ENCODE peak calls at places on chromosomes 6 and 20, in five cellular contexts. One of them, this sample, is unnamed.

GRCh38 chr20:24166127-24166389 is 177.5 kb upstream of the GGTLC1 start:
- DNase-seq in K562: no peak
- DNase-seq in stomach: no peak
- DNase-seq in ovary: no peak
- DNase-seq in A549: no peak
- DNase-seq in this sample: no peak

GRCh38 chr6:163310096-163310972 is 104.2 kb upstream of the QKI start:
- DNase-seq in A549: no peak
- DNase-seq in stomach: no peak
- DNase-seq in K562: no peak
- DNase-seq in ovary: no peak
- DNase-seq in this sample: no peak

GRCh38 chr6:41315943-41316342 is 19.5 kb upstream of the NCR2 start:
- DNase-seq in ovary: no peak
- DNase-seq in A549: no peak
- DNase-seq in stomach: no peak
- DNase-seq in K562: no peak
- DNase-seq in this sample: no peak

GRCh38 chr6:26604797-26605196 is 8.0 kb downstream of the ABT1 start:
- DNase-seq in stomach: no peak
- DNase-seq in K562: no peak
- DNase-seq in A549: no peak
- DNase-seq in ovary: no peak
- DNase-seq in this sample: no peak

GRCh38 chr6:44657201-44657824 is 269.8 kb downstream of the CDC5L start:
- DNase-seq in ovary: no peak
- DNase-seq in K562: no peak
- DNase-seq in A549: no peak
- DNase-seq in stomach: no peak
- DNase-seq in this sample: no peak

GRCh38 chr6:105326838-105327745 is 75.8 kb downstream of the PREP start:
- DNase-seq in K562: no peak
- DNase-seq in ovary: no peak
- DNase-seq in stomach: no peak
- DNase-seq in A549: peak
- DNase-seq in this sample: no peak

GRCh38 chr6:56399250-56399671 is 151.9 kb upstream of the COL21A1 start:
- DNase-seq in stomach: no peak
- DNase-seq in K562: no peak
- DNase-seq in A549: peak
- DNase-seq in ovary: no peak
- DNase-seq in this sample: no peak

GRCh38 chr20:31894980-31895675 is 24.7 kb downstream of the TTLL9 start:
- DNase-seq in A549: peak
- DNase-seq in K562: no peak
- DNase-seq in stomach: peak
- DNase-seq in ovary: peak
- DNase-seq in this sample: peak

GRCh38 chr6:121886223-121886830 is 450.9 kb downstream of the GJA1 start:
- DNase-seq in A549: no peak
- DNase-seq in K562: no peak
- DNase-seq in ovary: no peak
- DNase-seq in stomach: no peak
- DNase-seq in this sample: no peak

GRCh38 chr6:122766256-122766655 is 13.3 kb upstream of the FABP7 start:
- DNase-seq in stomach: no peak
- DNase-seq in A549: no peak
- DNase-seq in ovary: no peak
- DNase-seq in K562: no peak
- DNase-seq in this sample: no peak

GRCh38 chr20:35968930-35969329 is 540 bp downstream of the CNBD2 start:
- DNase-seq in K562: no peak
- DNase-seq in A549: no peak
- DNase-seq in stomach: no peak
- DNase-seq in ovary: no peak
- DNase-seq in this sample: no peak

GRCh38 chr6:39430968-39431523 is 108.5 kb upstream of the KCNK16 start:
- DNase-seq in K562: no peak
- DNase-seq in stomach: peak
- DNase-seq in ovary: peak
- DNase-seq in A549: no peak
- DNase-seq in this sample: peak

GRCh38 chr6:136719280-136720044 is 72.8 kb downstream of the MAP3K5 start:
- DNase-seq in K562: no peak
- DNase-seq in stomach: no peak
- DNase-seq in ovary: no peak
- DNase-seq in A549: no peak
- DNase-seq in this sample: no peak

GRCh38 chr6:163643866-163644265 is 229.3 kb downstream of the QKI start:
- DNase-seq in K562: no peak
- DNase-seq in stomach: no peak
- DNase-seq in ovary: no peak
- DNase-seq in A549: no peak
- DNase-seq in this sample: no peak

GRCh38 chr6:151822252-151823111 is 15.0 kb downstream of the ESR1 start:
- DNase-seq in K562: no peak
- DNase-seq in stomach: no peak
- DNase-seq in ovary: no peak
- DNase-seq in A549: no peak
- DNase-seq in this sample: no peak

GRCh38 chr6:108946695-108947094 is 98.5 kb downstream of the ARMC2 start:
- DNase-seq in stomach: no peak
- DNase-seq in K562: no peak
- DNase-seq in ovary: no peak
- DNase-seq in A549: no peak
- DNase-seq in this sample: no peak

GRCh38 chr20:49909499-49910339 is 5.6 kb downstream of the SPATA2 start:
- DNase-seq in K562: no peak
- DNase-seq in A549: no peak
- DNase-seq in stomach: no peak
- DNase-seq in ovary: no peak
- DNase-seq in this sample: no peak

GRCh38 chr6:129695373-129696027 is 14.5 kb downstream of the ARHGAP18 start:
- DNase-seq in K562: peak
- DNase-seq in A549: no peak
- DNase-seq in ovary: no peak
- DNase-seq in stomach: no peak
- DNase-seq in this sample: no peak

GRCh38 chr6:37809144-37809543 is 10.4 kb upstream of the ZFAND3 start:
- DNase-seq in K562: no peak
- DNase-seq in ovary: peak
- DNase-seq in A549: no peak
- DNase-seq in stomach: no peak
- DNase-seq in this sample: peak

GRCh38 chr6:39370021-39370420 is 47.5 kb upstream of the KCNK16 start:
- DNase-seq in A549: no peak
- DNase-seq in stomach: no peak
- DNase-seq in K562: no peak
- DNase-seq in ovary: no peak
- DNase-seq in this sample: no peak

GRCh38 chr6:44049163-44049988 is 77.9 kb downstream of the MRPL14 start:
- DNase-seq in K562: no peak
- DNase-seq in ovary: no peak
- DNase-seq in A549: no peak
- DNase-seq in stomach: peak
- DNase-seq in this sample: no peak

GRCh38 chr6:169252805-169253189 is 849 bp downstream of the THBS2 start:
- DNase-seq in ovary: no peak
- DNase-seq in A549: no peak
- DNase-seq in K562: no peak
- DNase-seq in stomach: no peak
- DNase-seq in this sample: no peak

GRCh38 chr6:88722691-88723090 is 240.7 kb downstream of the RNGTT start:
- DNase-seq in stomach: no peak
- DNase-seq in A549: no peak
- DNase-seq in ovary: no peak
- DNase-seq in K562: no peak
- DNase-seq in this sample: no peak

GRCh38 chr20:822651-823325 is 10.7 kb upstream of the FAM110A start:
- DNase-seq in ovary: no peak
- DNase-seq in stomach: no peak
- DNase-seq in A549: no peak
- DNase-seq in K562: no peak
- DNase-seq in this sample: no peak
- TF ChIP-seq POLR2A in ovary: no peak
- TF ChIP-seq POLR2A in stomach: no peak
- TF ChIP-seq POLR2A in A549: no peak
- TF ChIP-seq POLR2A in K562: no peak
- TF ChIP-seq POLR2A in this sample: no peak

GRCh38 chr6:34236423-34237315 is at the start of gene HMGA1:
- DNase-seq in ovary: peak
- DNase-seq in A549: peak
- DNase-seq in K562: peak
- DNase-seq in stomach: peak
- DNase-seq in this sample: peak

GRCh38 chr6:34237316-34237721 is 646 bp downstream of the HMGA1 start:
- DNase-seq in K562: peak
- DNase-seq in A549: no peak
- DNase-seq in stomach: no peak
- DNase-seq in ovary: no peak
- DNase-seq in this sample: no peak

GRCh38 chr6:34238507-34239239 is 2.0 kb downstream of the HMGA1 start:
- DNase-seq in A549: no peak
- DNase-seq in stomach: no peak
- DNase-seq in K562: peak
- DNase-seq in ovary: peak
- DNase-seq in this sample: no peak

GRCh38 chr6:34239240-34239825 is 2.7 kb downstream of the HMGA1 start:
- DNase-seq in stomach: no peak
- DNase-seq in A549: no peak
- DNase-seq in ovary: peak
- DNase-seq in K562: peak
- DNase-seq in this sample: no peak

DNA sequence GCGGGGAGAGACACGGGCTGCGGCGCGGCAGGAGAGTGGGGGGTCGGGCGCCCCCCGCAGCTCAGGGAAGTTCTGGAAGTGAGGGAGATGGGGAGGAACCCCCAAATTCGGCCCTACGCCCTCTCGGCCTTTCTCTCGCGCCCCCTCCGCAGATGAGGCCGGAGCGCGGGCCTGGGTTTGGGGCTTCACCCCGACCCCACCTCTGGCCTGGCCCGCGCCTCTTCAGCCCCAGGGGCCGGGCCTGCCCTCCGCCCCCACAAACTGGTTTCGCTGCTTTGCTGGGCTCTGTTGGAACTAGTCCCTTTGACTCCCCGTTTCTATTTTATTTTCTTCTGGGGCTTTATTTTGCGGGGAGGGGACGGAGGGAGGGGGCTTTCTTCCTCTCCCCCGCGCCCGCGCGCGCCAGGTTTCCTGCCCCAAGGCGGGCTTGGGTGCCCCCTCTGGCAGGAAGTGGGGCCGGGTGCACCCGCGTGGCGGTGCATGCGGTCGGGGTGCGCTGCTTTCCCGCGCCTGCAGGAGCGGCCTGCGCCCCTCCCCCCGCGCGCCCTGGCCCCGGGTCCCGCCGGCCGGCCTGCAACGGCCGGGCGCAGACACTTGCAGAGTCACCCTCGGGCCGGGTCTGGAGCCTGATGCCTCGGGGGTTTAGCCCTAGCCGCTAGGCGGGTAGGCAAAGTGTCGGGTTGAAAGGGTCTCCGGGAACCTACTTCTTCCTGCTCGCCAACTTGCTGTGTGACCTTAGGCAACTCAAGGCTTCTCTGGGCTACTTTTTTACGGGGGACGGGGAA is 1.2 kb downstream of the HMGA1 start:
- DNase-seq in A549: peak
- DNase-seq in stomach: no peak
- DNase-seq in ovary: peak
- DNase-seq in K562: peak
- DNase-seq in this sample: no peak
- TF ChIP-seq CTCF in A549: no peak
- TF ChIP-seq CTCF in stomach: peak
- TF ChIP-seq CTCF in ovary: no peak
- TF ChIP-seq CTCF in K562: peak
- TF ChIP-seq CTCF in this sample: peak

DNA sequence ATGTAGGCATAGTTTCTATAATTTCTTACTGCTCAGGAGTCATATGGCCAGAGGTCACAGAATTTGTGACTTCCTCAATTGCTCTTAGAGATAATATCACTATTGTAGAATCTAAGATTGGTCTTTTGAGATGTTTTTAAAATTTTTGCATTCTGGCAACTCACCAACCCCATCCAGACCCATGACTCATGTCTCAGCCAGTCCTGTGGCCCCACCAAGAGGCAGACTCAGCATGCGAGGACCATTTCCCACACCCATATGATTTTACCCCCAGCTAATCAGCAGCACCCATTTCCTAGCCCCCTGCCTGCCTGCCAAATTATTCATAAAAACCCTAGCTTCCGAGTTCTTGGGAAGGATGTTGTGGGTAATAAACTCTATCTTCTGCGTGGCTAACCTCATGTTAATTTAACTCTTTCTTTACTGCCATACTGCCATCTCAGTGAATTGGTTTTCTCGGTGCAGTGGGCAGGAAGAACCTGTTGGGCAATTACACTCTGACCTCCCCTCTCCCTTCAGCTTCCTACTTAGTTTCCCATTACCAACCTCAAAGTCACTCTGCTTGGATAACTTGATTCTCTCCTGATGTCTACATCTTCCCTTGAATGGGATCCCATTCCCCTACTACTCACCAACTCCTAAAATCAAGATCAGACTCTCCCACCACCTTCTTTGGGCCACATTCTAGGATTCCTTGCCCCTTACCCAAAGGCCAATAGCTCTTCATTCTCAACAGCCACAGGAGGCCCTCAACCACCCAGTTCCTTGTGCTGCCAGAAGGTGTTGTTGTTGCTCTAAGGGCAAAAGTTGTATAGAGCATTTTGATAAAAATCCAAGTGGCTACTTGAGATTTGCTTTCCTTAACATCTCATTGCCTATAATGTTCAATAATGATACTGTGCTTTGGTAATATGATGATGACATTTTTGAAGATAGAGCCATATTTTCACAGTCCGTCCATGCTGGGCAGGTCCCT is 16.2 kb upstream of the IYD start:
- DNase-seq in ovary: no peak
- DNase-seq in A549: peak
- DNase-seq in K562: no peak
- DNase-seq in stomach: no peak
- DNase-seq in this sample: no peak
- TF ChIP-seq EP300 in ovary: no peak
- TF ChIP-seq EP300 in A549: no peak
- TF ChIP-seq EP300 in K562: no peak
- TF ChIP-seq EP300 in stomach: no peak
- TF ChIP-seq EP300 in this sample: no peak

GRCh38 chr20:19756756-19757486 is 1.1 kb upstream of the RIN2 start:
- DNase-seq in A549: no peak
- DNase-seq in K562: no peak
- DNase-seq in ovary: no peak
- DNase-seq in stomach: peak
- DNase-seq in this sample: no peak

GRCh38 chr20:19757973-19758887 is at the start of gene RIN2:
- DNase-seq in A549: peak
- DNase-seq in stomach: peak
- DNase-seq in ovary: peak
- DNase-seq in K562: no peak
- DNase-seq in this sample: peak

GRCh38 chr20:19760371-19760721 is 2.3 kb downstream of the RIN2 start:
- DNase-seq in ovary: no peak
- DNase-seq in stomach: no peak
- DNase-seq in K562: no peak
- DNase-seq in A549: no peak
- DNase-seq in this sample: no peak

GRCh38 chr20:19758888-19759331 is 852 bp downstream of the RIN2 start:
- DNase-seq in stomach: peak
- DNase-seq in A549: peak
- DNase-seq in ovary: peak
- DNase-seq in K562: no peak
- DNase-seq in this sample: peak

GRCh38 chr20:19757487-19757972 is 528 bp upstream of the RIN2 start:
- DNase-seq in ovary: peak
- DNase-seq in K562: no peak
- DNase-seq in A549: peak
- DNase-seq in stomach: peak
- DNase-seq in this sample: peak
- TF ChIP-seq POLR2A in ovary: peak
- TF ChIP-seq POLR2A in K562: no peak
- TF ChIP-seq POLR2A in A549: peak
- TF ChIP-seq POLR2A in stomach: no peak
- TF ChIP-seq POLR2A in this sample: no peak

This sample was measured in tibial nerve.